ENCODE peak calls at places on chromosomes 4 and X, in nine cellular contexts. F is GM23338, D is RWPE1, C is A549, G is fibroblast of pulmonary artery, V is nephron progenitor cell, R is GM12865, P is dorsolateral prefrontal cortex, A is mammary epithelial cell. K is an unnamed sample.

GRCh38 chr4:68129793-68130192 is at the start of gene TMPRSS11F:
- DNase-seq in P (no peak), R (no peak), F (peak; percentile 36), V (no peak), G (no peak), C (no peak), D (peak; percentile 52), A (peak; percentile 83), K (no peak)

GRCh38 chr4:158945529-158946108 is 157.3 kb upstream of the RAPGEF2 start:
- DNase-seq in R (no peak), D (no peak), G (no peak), F (no peak), A (no peak), P (no peak), C (no peak), V (no peak), K (no peak)

GRCh38 chrX:135543924-135544323 is 23.5 kb downstream of the INTS6L start:
- DNase-seq in C (peak; percentile 17), R (peak; percentile 37), V (no peak), P (no peak), A (no peak), F (peak; percentile 73), D (no peak), G (no peak), K (no peak)

GRCh38 chr4:158824425-158825274 is 55.8 kb downstream of the FNIP2 start:
- DNase-seq in F (no peak), C (no peak), V (no peak), G (peak; percentile 44), A (no peak), D (no peak), R (no peak), P (no peak), K (no peak)

GRCh38 chrX:38664285-38664684 is 102.9 kb downstream of the TSPAN7 start:
- DNase-seq in P (no peak), V (peak; percentile 20), F (peak; percentile 49), R (peak; percentile 32), C (peak; percentile 49), G (peak; percentile 52), A (peak; percentile 25), D (peak; percentile 13), K (no peak)

GRCh38 chr4:102826105-102826889 is 1.1 kb downstream of the UBE2D3 start:
- DNase-seq in V (no peak), A (no peak), F (no peak), R (no peak), G (no peak), P (no peak), D (no peak), C (no peak), K (peak; percentile 32)

GRCh38 chrX:40644175-40644574 is 3.2 kb downstream of the CXorf38 start:
- DNase-seq in G (peak; percentile 76), D (no peak), C (no peak), F (no peak), R (no peak), A (no peak), P (no peak), V (no peak), K (no peak)

GRCh38 chrX:154409222-154409871 is at the start of gene DNASE1L1:
- DNase-seq in A (peak; percentile 55), R (peak; percentile 80), V (peak; percentile 77), G (peak; percentile 87), C (peak; percentile 91), D (peak; percentile 70), P (peak; percentile 52), F (peak; percentile 86), K (peak; percentile 68)

GRCh38 chr4:76011018-76011670 is 3.8 kb upstream of the CXCL9 start:
- DNase-seq in C (no peak), A (no peak), R (no peak), D (no peak), P (no peak), G (no peak), V (no peak), F (no peak), K (no peak)

GRCh38 chr4:121113680-121114079 is 41.3 kb upstream of the NDNF start:
- DNase-seq in A (no peak), R (peak; percentile 60), D (no peak), V (no peak), G (no peak), P (no peak), F (no peak), C (no peak), K (no peak)

GRCh38 chr4:183797041-183797444 is 108.1 kb upstream of the STOX2 start:
- DNase-seq in C (peak; percentile 50), G (no peak), V (no peak), D (peak; percentile 25), R (no peak), F (peak; percentile 33), A (peak; percentile 32), P (no peak), K (no peak)

GRCh38 chrX:29662759-29663503 is 552.4 kb upstream of the MAGEB2 start:
- DNase-seq in V (no peak), R (peak; percentile 47), D (peak; percentile 76), C (peak; percentile 98), F (no peak), G (peak; percentile 87), A (peak; percentile 97), P (no peak), K (no peak)

GRCh38 chr4:79042079-79042674 is 102.9 kb upstream of the PAQR3 start:
- DNase-seq in R (peak; percentile 24), C (peak; percentile 12), D (peak; percentile 27), A (peak; percentile 2), G (peak; percentile 59), V (no peak), P (no peak), F (peak; percentile 45), K (no peak)

GRCh38 chrX:14753436-14753835 is 119.4 kb downstream of the FANCB start:
- DNase-seq in F (no peak), G (no peak), V (no peak), D (no peak), C (no peak), A (no peak), R (no peak), P (no peak), K (no peak)

GRCh38 chr4:19850909-19851308 is 400.8 kb upstream of the SLIT2 start:
- DNase-seq in P (no peak), D (peak; percentile 64), R (no peak), A (peak; percentile 27), V (no peak), C (peak; percentile 1), G (peak; percentile 85), F (no peak), K (no peak)

GRCh38 chr4:22498866-22499265 is 17.0 kb downstream of the ADGRA3 start:
- DNase-seq in F (no peak), C (no peak), G (no peak), D (no peak), R (no peak), V (no peak), P (no peak), A (peak; percentile 48), K (no peak)

GRCh38 chr4:76987153-76987562 is 37.6 kb downstream of the SEPTIN11 start:
- DNase-seq in G (peak; percentile 95), D (no peak), V (no peak), A (no peak), R (no peak), P (no peak), F (peak; percentile 69), C (no peak), K (no peak)

GRCh38 chr4:175435437-175435836 is 376.6 kb downstream of the GPM6A start:
- DNase-seq in C (no peak), R (no peak), D (no peak), G (peak; percentile 34), F (no peak), A (no peak), V (no peak), P (no peak), K (no peak)

GRCh38 chrX:307261-308111 is 11.1 kb downstream of the GTPBP6 start:
- DNase-seq in A (no peak), G (no peak), C (no peak), R (no peak), V (no peak), P (peak; percentile 21), D (no peak), F (peak; percentile 29), K (no peak)

GRCh38 chr4:77120888-77121508 is 36.0 kb upstream of the CCNG2 start:
- DNase-seq in F (peak; percentile 46), C (no peak), G (no peak), A (no peak), P (no peak), R (peak; percentile 23), V (no peak), D (no peak), K (no peak)

GRCh38 chr4:2075171-2075986 is 16.3 kb downstream of the NAT8L start:
- DNase-seq in A (no peak), F (no peak), G (no peak), C (no peak), R (no peak), P (no peak), D (no peak), V (no peak), K (no peak)

GRCh38 chr4:106201373-106201772 is 114.6 kb downstream of the TBCK start:
- DNase-seq in C (peak; percentile 5), P (no peak), V (no peak), D (peak; percentile 4), G (peak; percentile 36), A (peak; percentile 8), F (peak; percentile 30), R (no peak), K (no peak)

GRCh38 chr4:125317526-125317880 is 2.7 kb downstream of the FAT4 start:
- DNase-seq in D (no peak), G (peak; percentile 46), F (peak; percentile 83), A (peak; percentile 30), V (peak; percentile 64), C (peak; percentile 65), R (no peak), P (peak; percentile 44), K (no peak)
- TF ChIP-seq CTCF in D (peak; percentile 21), G (peak; percentile 51), F (peak; percentile 75), A (peak; percentile 24), V (peak; percentile 59), C (peak; percentile 18), R (no peak), P (peak; percentile 24), K (no peak)

GRCh38 chr4:6868386-6868785 is 41.2 kb upstream of the TBC1D14 start:
- DNase-seq in A (no peak), V (no peak), D (no peak), R (no peak), C (no peak), P (no peak), F (no peak), G (no peak), K (no peak)
- TF ChIP-seq CTCF in A (no peak), V (no peak), D (no peak), R (no peak), C (no peak), P (no peak), F (no peak), G (no peak), K (no peak)

GRCh38 chr4:48767055-48767454 is 13.0 kb downstream of the FRYL start:
- DNase-seq in D (no peak), F (peak; percentile 56), G (no peak), A (no peak), C (peak; percentile 7), R (no peak), P (no peak), V (no peak), K (no peak)
- TF ChIP-seq CTCF in D (no peak), F (peak; percentile 23), G (peak; percentile 5), A (no peak), C (no peak), R (no peak), P (no peak), V (no peak), K (no peak)

DNA sequence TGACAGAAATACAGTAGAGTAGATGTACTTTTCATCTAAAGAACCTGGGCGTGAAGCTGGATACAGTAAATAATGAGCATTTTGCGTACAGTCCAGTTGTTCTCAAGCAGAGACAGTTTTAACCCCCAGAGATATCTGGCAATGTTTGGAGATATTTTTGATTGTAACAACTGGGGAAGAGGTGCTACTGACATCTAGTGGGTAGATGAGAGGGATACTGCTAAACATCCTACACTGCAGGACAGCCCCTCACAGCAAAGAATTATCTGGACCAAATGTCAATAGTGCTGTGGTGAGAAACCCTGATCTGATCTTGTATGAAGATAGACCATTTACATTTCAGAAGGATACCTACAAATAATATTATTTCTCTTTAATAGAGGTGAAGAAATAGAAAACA is 200.2 kb upstream of the FAM47A start:
- DNase-seq in D (no peak), P (no peak), C (peak; percentile 3), A (no peak), R (no peak), F (peak; percentile 40), V (no peak), G (peak; percentile 1), K (no peak)
- TF ChIP-seq CTCF in D (no peak), P (peak; percentile 16), C (no peak), A (peak; percentile 17), R (no peak), F (peak; percentile 63), V (peak; percentile 51), G (peak; percentile 34), K (no peak)